ENCODE peak calls at places on chromosomes 1 and 21, in six cellular contexts. N, A, Q, D, Y and S are unnamed samples.

GRCh38 chr1:243917863-243918565 is 68.0 kb upstream of the AKT3 start:
- DNase-seq in N (no peak), A (peak; percentile 26), Q (no peak), D (peak; percentile 65), Y (no peak), S (no peak)

GRCh38 chr21:42570362-42570761 is 56.7 kb downstream of the SLC37A1 start:
- DNase-seq in N (no peak), A (no peak), Q (no peak), D (no peak), Y (no peak), S (no peak)

GRCh38 chr1:170414989-170415733 is 116.8 kb upstream of the GORAB start:
- DNase-seq in N (no peak), A (peak; percentile 32), Q (no peak), D (peak; percentile 61), Y (no peak), S (no peak)

GRCh38 chr1:20625176-20626097 is 7.8 kb upstream of the PINK1 start:
- DNase-seq in N (no peak), A (no peak), Q (no peak), D (no peak), Y (no peak), S (no peak)

GRCh38 chr1:40898434-40898900 is 36.3 kb upstream of the CITED4 start:
- DNase-seq in N (no peak), A (peak; percentile 23), Q (no peak), D (peak; percentile 43), Y (no peak), S (no peak)

GRCh38 chr1:51734899-51735745 is 118.2 kb downstream of the OSBPL9 start:
- DNase-seq in N (no peak), A (no peak), Q (no peak), D (peak; percentile 28), Y (no peak), S (no peak)

GRCh38 chr1:71834570-71835441 is 447.5 kb downstream of the NEGR1 start:
- DNase-seq in N (no peak), A (no peak), Q (peak; percentile 12), D (no peak), Y (peak; percentile 8), S (no peak)

GRCh38 chr1:234886081-234886874 is 242.4 kb downstream of the TOMM20 start:
- DNase-seq in N (no peak), A (no peak), Q (no peak), D (no peak), Y (no peak), S (no peak)

GRCh38 chr1:157363660-157364140 is 188.6 kb downstream of the FCRL5 start:
- DNase-seq in N (no peak), A (peak; percentile 45), Q (peak; percentile 30), D (peak; percentile 48), Y (no peak), S (peak; percentile 57)

GRCh38 chr1:111513410-111514020 is 10.1 kb upstream of the ADORA3 start:
- DNase-seq in N (no peak), A (no peak), Q (no peak), D (no peak), Y (no peak), S (no peak)

GRCh38 chr1:91406773-91407389 is 2.2 kb upstream of the HFM1 start:
- DNase-seq in N (no peak), A (no peak), Q (no peak), D (no peak), Y (no peak), S (peak; percentile 18)

GRCh38 chr1:231983266-231984193 is 356.9 kb downstream of the DISC1 start:
- DNase-seq in N (no peak), A (no peak), Q (no peak), D (no peak), Y (no peak), S (no peak)

GRCh38 chr1:43867946-43868740 is 65.5 kb upstream of the ARTN start:
- DNase-seq in N (no peak), A (no peak), Q (no peak), D (peak; percentile 58), Y (no peak), S (peak; percentile 86)